ENCODE peak calls at places on chromosomes 4 and X, in nine cellular contexts. C is T-cell; G is AG09309; T is kidney epithelial cell; P is right cardiac atrium; M is GM03348; Q is stimulated activated CD4-positive, alpha-beta T cell treated with anti-CD3 and anti-CD28 coated beads, Interleukin-4, amount 100 ng/mL, for 1 hour; L is fibroblast of pulmonary artery; H is HFFc6. B is an unnamed sample.

GRCh38 chr4:176545886-176546285 is 226.1 kb downstream of the SPCS3 start:
- DNase-seq in G (no peak), P (no peak), T (peak), H (no peak), Q (no peak), M (no peak), L (peak), C (no peak), B (no peak)

GRCh38 chr4:66574145-66574978 is 904.1 kb upstream of the EPHA5 start:
- DNase-seq in H (peak), Q (no peak), M (peak), L (peak), P (no peak), T (no peak), C (no peak), G (peak), B (no peak)

GRCh38 chr4:109205186-109205585 is 97.3 kb downstream of the COL25A1 start:
- DNase-seq in C (no peak), M (no peak), T (no peak), L (no peak), H (no peak), G (no peak), P (no peak), Q (no peak), B (no peak)

GRCh38 chr4:176436500-176436973 is 116.8 kb downstream of the SPCS3 start:
- DNase-seq in L (peak), P (no peak), M (peak), C (no peak), H (peak), T (peak), G (peak), Q (no peak), B (no peak)

GRCh38 chr4:6467600-6467999 is 4.8 kb downstream of the PPP2R2C start:
- DNase-seq in M (no peak), Q (no peak), T (no peak), C (no peak), L (no peak), G (no peak), H (no peak), P (no peak), B (no peak)

GRCh38 chr4:75702919-75703411 is 21.4 kb upstream of the USO1 start:
- DNase-seq in C (no peak), P (no peak), L (no peak), Q (no peak), M (no peak), G (no peak), T (no peak), H (no peak), B (no peak)

GRCh38 chr4:172982151-172982590 is 186.4 kb upstream of the GALNT7 start:
- DNase-seq in P (no peak), T (peak), C (no peak), L (peak), H (peak), Q (no peak), M (peak), G (no peak), B (no peak)

GRCh38 chr4:122326908-122327307 is 51.9 kb upstream of the ADAD1 start:
- DNase-seq in M (no peak), G (no peak), H (no peak), L (no peak), Q (no peak), C (no peak), T (no peak), P (no peak), B (no peak)

GRCh38 chrX:118519411-118520205 is 24.0 kb downstream of the DOCK11 start:
- DNase-seq in Q (no peak), P (no peak), C (no peak), L (peak), H (peak), M (peak), T (no peak), G (no peak), B (no peak)

GRCh38 chr4:41430796-41431195 is 107.2 kb upstream of the LIMCH1 start:
- DNase-seq in G (peak), L (no peak), H (no peak), C (no peak), P (peak), M (peak), Q (no peak), T (no peak), B (no peak)

GRCh38 chr4:41218703-41219102 is 4.4 kb upstream of the APBB2 start:
- DNase-seq in G (no peak), P (no peak), M (no peak), H (no peak), L (no peak), T (no peak), C (no peak), Q (no peak), B (no peak)

GRCh38 chr4:112735474-112735951 is 98.6 kb downstream of the LARP7 start:
- DNase-seq in M (no peak), Q (no peak), P (no peak), C (no peak), G (no peak), H (no peak), L (no peak), T (no peak), B (no peak)

GRCh38 chrX:100409316-100410082 is 574 bp downstream of the PCDH19 start:
- DNase-seq in C (no peak), T (no peak), L (peak), M (no peak), Q (no peak), P (no peak), H (no peak), G (no peak), B (no peak)

GRCh38 chrX:29947225-29947624 is 268.1 kb upstream of the MAGEB2 start:
- DNase-seq in G (no peak), T (no peak), L (no peak), P (no peak), M (no peak), H (peak), C (no peak), Q (no peak), B (no peak)

GRCh38 chr4:2393353-2394270 is 24.8 kb downstream of the ZFYVE28 start:
- DNase-seq in C (no peak), M (no peak), G (no peak), Q (no peak), P (peak), H (no peak), T (no peak), L (peak), B (no peak)

GRCh38 chrX:108468486-108468885 is 28.8 kb downstream of the COL4A5 start:
- DNase-seq in L (peak), C (no peak), P (no peak), G (no peak), Q (no peak), M (peak), H (peak), T (no peak), B (no peak)

GRCh38 chr4:38082424-38083374 is 122.5 kb downstream of the PTTG2 start:
- DNase-seq in T (no peak), M (peak), C (no peak), G (no peak), L (peak), P (no peak), H (peak), Q (no peak), B (no peak)

GRCh38 chr4:53505947-53506346 is 85.3 kb downstream of the LNX1 start:
- DNase-seq in L (peak), T (no peak), H (peak), M (no peak), C (no peak), Q (no peak), P (no peak), G (no peak), B (no peak)